ENCODE peak calls at places on chromosomes 3 and 15, in four cellular contexts. V is CD8-positive, alpha-beta memory T cell; H is adrenal gland; S is left ventricle myocardium inferior. X is an unnamed sample.

GRCh38 chr15:73069109-73069508 is 16.8 kb downstream of the NEO1 start:
- DNase-seq in V (no peak), H (no peak), S (no peak), X (no peak)

GRCh38 chr3:65939841-65940246 is 98.9 kb downstream of the MAGI1 start:
- DNase-seq in V (no peak), H (no peak), S (no peak), X (no peak)

GRCh38 chr15:31393441-31394091 is 66.9 kb downstream of the KLF13 start:
- DNase-seq in V (no peak), H (no peak), S (peak; percentile 20), X (no peak)

GRCh38 chr3:11211531-11212300 is 57.4 kb downstream of the HRH1 start:
- DNase-seq in V (no peak), H (no peak), S (no peak), X (peak; percentile 18)

GRCh38 chr15:35067501-35068347 is 17.4 kb downstream of the NANOGP8 start:
- DNase-seq in V (no peak), H (no peak), S (no peak), X (no peak)

GRCh38 chr15:62853114-62853832 is 189.3 kb upstream of the TPM1 start:
- DNase-seq in V (no peak), H (peak; percentile 21), S (no peak), X (no peak)

GRCh38 chr3:177875786-177876476 is 660.3 kb upstream of the KCNMB2 start:
- DNase-seq in V (no peak), H (no peak), S (no peak), X (no peak)

GRCh38 chr3:67940200-67940952 is 286.0 kb upstream of the SUCLG2 start:
- DNase-seq in V (no peak), H (peak; percentile 60), S (no peak), X (no peak)

GRCh38 chr3:71130516-71131384 is 452.8 kb downstream of the FOXP1 start:
- DNase-seq in V (peak; percentile 41), H (peak; percentile 53), S (peak; percentile 51), X (peak; percentile 71)

GRCh38 chr15:81332326-81332725 is 8.4 kb upstream of the STARD5 start:
- DNase-seq in V (no peak), H (no peak), S (no peak), X (no peak)

GRCh38 chr3:153043729-153044314 is 118.2 kb upstream of the RAP2B start:
- DNase-seq in V (no peak), H (no peak), S (no peak), X (no peak)
- H3K4me3 ChIP-seq in V (no peak overlapping the region), H (no peak overlapping the region), S (peak overlapping the region; percentile 44), X (no peak overlapping the region)

DNA sequence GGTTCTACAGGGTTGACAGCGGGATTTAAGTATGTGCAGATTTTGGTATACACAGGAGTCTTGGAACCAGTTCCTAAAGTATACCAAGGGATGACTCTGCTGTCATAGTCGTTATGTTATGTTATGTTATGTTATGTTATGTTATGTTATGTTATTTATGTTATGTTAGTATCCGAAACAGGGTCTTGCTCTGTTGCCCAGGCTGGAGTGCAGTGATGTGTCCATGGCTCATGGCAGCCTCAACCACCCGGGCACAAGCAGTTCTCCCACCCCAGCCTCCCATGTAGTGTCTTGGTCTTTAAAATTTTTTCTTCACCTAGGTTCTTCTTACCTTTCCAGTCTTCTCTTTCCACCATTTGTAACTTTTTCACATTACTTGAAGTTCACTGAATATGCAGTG is 21.7 kb downstream of the PPP4R2 start:
- DNase-seq in V (no peak), H (no peak), S (no peak), X (no peak)
- H3K4me1 ChIP-seq in V (peaks cover 36% of the 10 kb centered on the region), H (peaks cover 1% of the 10 kb centered on the region), S (peaks cover 78% of the 10 kb centered on the region), X (peaks cover 75% of the 10 kb centered on the region)

GRCh38 chr3:115875460-115875859 is 252.2 kb downstream of the GAP43 start:
- DNase-seq in V (no peak), H (no peak), S (no peak), X (no peak)

GRCh38 chr3:115876860-115877646 is 253.7 kb downstream of the GAP43 start:
- DNase-seq in V (no peak), H (no peak), S (no peak), X (no peak)

GRCh38 chr3:115877647-115877934 is 254.3 kb downstream of the GAP43 start:
- DNase-seq in V (no peak), H (no peak), S (no peak), X (no peak)
- H3K4me3 ChIP-seq in V (no peak overlapping the region), H (no peak overlapping the region), S (peak overlapping the region; percentile 31), X (peak overlapping the region; percentile 15)

GRCh38 chr15:22960126-22960525 is 20.0 kb downstream of the CYFIP1 start:
- DNase-seq in V (no peak), H (no peak), S (no peak), X (no peak)
- H3K4me1 ChIP-seq in V (no peaks in the 10 kb centered on the region), H (peaks cover 5% of the 10 kb centered on the region), S (peaks cover 94% of the 10 kb centered on the region), X (peaks cover 78% of the 10 kb centered on the region)

GRCh38 chr15:91099616-91100560 is at the start of gene SV2B:
- DNase-seq in V (peak; percentile 5), H (peak; percentile 17), S (peak; percentile 27), X (peak; percentile 31)
- H3K4me3 ChIP-seq in V (peak within 1 kb of the TSS; percentile 42), H (no peak within 1 kb of the TSS), S (peak within 1 kb of the TSS; percentile 73), X (peak within 1 kb of the TSS; percentile 52)

X was measured in stomach.